ENCODE peak calls at places on chromosomes 12 and 14, in nine cellular contexts. One of them, this sample, is unnamed.

GRCh38 chr12:110937104-110937641 is 16.8 kb upstream of the MYL2 start:
- DNase-seq in non-pigmented ciliary epithelial cell: no peak
- DNase-seq in nephron progenitor cell: peak; percentile 81
- DNase-seq in retina: peak; percentile 90
- DNase-seq in lower lobe of right lung: peak; percentile 75
- DNase-seq in NCI-H510A treated with DMSO at 0.1 percent for 48 hours: peak; percentile 31
- DNase-seq in GM10248: peak; percentile 80
- DNase-seq in stimulated activated CD4-positive, alpha-beta T cell treated with anti-CD3 and anti-CD28 coated beads, Interleukin-15, amount 100 ng/mL, for 1 hour: peak; percentile 50
- DNase-seq in mesenchymal stem cell: peak; percentile 29
- DNase-seq in this sample: peak; percentile 84

GRCh38 chr14:66508846-66509621 is 1.1 kb downstream of the GPHN start:
- DNase-seq in stimulated activated CD4-positive, alpha-beta T cell treated with anti-CD3 and anti-CD28 coated beads, Interleukin-15, amount 100 ng/mL, for 1 hour: peak; percentile 38
- DNase-seq in nephron progenitor cell: peak; percentile 53
- DNase-seq in non-pigmented ciliary epithelial cell: no peak
- DNase-seq in retina: peak; percentile 84
- DNase-seq in NCI-H510A treated with DMSO at 0.1 percent for 48 hours: peak; percentile 23
- DNase-seq in mesenchymal stem cell: peak; percentile 47
- DNase-seq in lower lobe of right lung: peak; percentile 49
- DNase-seq in GM10248: peak; percentile 73
- DNase-seq in this sample: peak; percentile 61

GRCh38 chr12:64042901-64043300 is 179.2 kb downstream of the KICS2 start:
- DNase-seq in retina: no peak
- DNase-seq in stimulated activated CD4-positive, alpha-beta T cell treated with anti-CD3 and anti-CD28 coated beads, Interleukin-15, amount 100 ng/mL, for 1 hour: no peak
- DNase-seq in mesenchymal stem cell: no peak
- DNase-seq in non-pigmented ciliary epithelial cell: no peak
- DNase-seq in GM10248: no peak
- DNase-seq in nephron progenitor cell: no peak
- DNase-seq in NCI-H510A treated with DMSO at 0.1 percent for 48 hours: no peak
- DNase-seq in lower lobe of right lung: no peak
- DNase-seq in this sample: no peak

GRCh38 chr12:122999196-122999946 is 18.9 kb downstream of the ARL6IP4 start:
- DNase-seq in GM10248: no peak
- DNase-seq in mesenchymal stem cell: no peak
- DNase-seq in non-pigmented ciliary epithelial cell: no peak
- DNase-seq in retina: peak; percentile 46
- DNase-seq in stimulated activated CD4-positive, alpha-beta T cell treated with anti-CD3 and anti-CD28 coated beads, Interleukin-15, amount 100 ng/mL, for 1 hour: no peak
- DNase-seq in NCI-H510A treated with DMSO at 0.1 percent for 48 hours: no peak
- DNase-seq in nephron progenitor cell: no peak
- DNase-seq in lower lobe of right lung: no peak
- DNase-seq in this sample: no peak

GRCh38 chr12:52975820-52976573 is 27.1 kb downstream of the KRT18 start:
- DNase-seq in stimulated activated CD4-positive, alpha-beta T cell treated with anti-CD3 and anti-CD28 coated beads, Interleukin-15, amount 100 ng/mL, for 1 hour: no peak
- DNase-seq in non-pigmented ciliary epithelial cell: no peak
- DNase-seq in mesenchymal stem cell: peak; percentile 82
- DNase-seq in nephron progenitor cell: no peak
- DNase-seq in retina: peak; percentile 23
- DNase-seq in GM10248: no peak
- DNase-seq in NCI-H510A treated with DMSO at 0.1 percent for 48 hours: peak; percentile 72
- DNase-seq in lower lobe of right lung: peak; percentile 57
- DNase-seq in this sample: no peak

GRCh38 chr12:17342381-17342961 is 736.5 kb upstream of the LMO3 start:
- DNase-seq in nephron progenitor cell: no peak
- DNase-seq in retina: peak; percentile 13
- DNase-seq in lower lobe of right lung: no peak
- DNase-seq in non-pigmented ciliary epithelial cell: no peak
- DNase-seq in GM10248: no peak
- DNase-seq in NCI-H510A treated with DMSO at 0.1 percent for 48 hours: no peak
- DNase-seq in mesenchymal stem cell: no peak
- DNase-seq in stimulated activated CD4-positive, alpha-beta T cell treated with anti-CD3 and anti-CD28 coated beads, Interleukin-15, amount 100 ng/mL, for 1 hour: no peak
- DNase-seq in this sample: no peak

GRCh38 chr14:82412545-82412944 is 878.9 kb upstream of the SEL1L start:
- DNase-seq in nephron progenitor cell: no peak
- DNase-seq in retina: no peak
- DNase-seq in lower lobe of right lung: no peak
- DNase-seq in non-pigmented ciliary epithelial cell: no peak
- DNase-seq in mesenchymal stem cell: no peak
- DNase-seq in stimulated activated CD4-positive, alpha-beta T cell treated with anti-CD3 and anti-CD28 coated beads, Interleukin-15, amount 100 ng/mL, for 1 hour: no peak
- DNase-seq in GM10248: no peak
- DNase-seq in NCI-H510A treated with DMSO at 0.1 percent for 48 hours: no peak
- DNase-seq in this sample: no peak

GRCh38 chr12:78086553-78087362 is 256.1 kb downstream of the NAV3 start:
- DNase-seq in lower lobe of right lung: no peak
- DNase-seq in nephron progenitor cell: no peak
- DNase-seq in stimulated activated CD4-positive, alpha-beta T cell treated with anti-CD3 and anti-CD28 coated beads, Interleukin-15, amount 100 ng/mL, for 1 hour: no peak
- DNase-seq in GM10248: no peak
- DNase-seq in retina: no peak
- DNase-seq in non-pigmented ciliary epithelial cell: no peak
- DNase-seq in mesenchymal stem cell: no peak
- DNase-seq in NCI-H510A treated with DMSO at 0.1 percent for 48 hours: no peak
- DNase-seq in this sample: no peak

GRCh38 chr14:23707415-23707814 is 71.3 kb downstream of the DHRS2 start:
- DNase-seq in stimulated activated CD4-positive, alpha-beta T cell treated with anti-CD3 and anti-CD28 coated beads, Interleukin-15, amount 100 ng/mL, for 1 hour: no peak
- DNase-seq in retina: no peak
- DNase-seq in mesenchymal stem cell: no peak
- DNase-seq in NCI-H510A treated with DMSO at 0.1 percent for 48 hours: no peak
- DNase-seq in nephron progenitor cell: no peak
- DNase-seq in lower lobe of right lung: no peak
- DNase-seq in GM10248: no peak
- DNase-seq in non-pigmented ciliary epithelial cell: no peak
- DNase-seq in this sample: no peak

GRCh38 chr14:83217492-83217891 is 1683.8 kb upstream of the SEL1L start:
- DNase-seq in retina: no peak
- DNase-seq in NCI-H510A treated with DMSO at 0.1 percent for 48 hours: no peak
- DNase-seq in stimulated activated CD4-positive, alpha-beta T cell treated with anti-CD3 and anti-CD28 coated beads, Interleukin-15, amount 100 ng/mL, for 1 hour: no peak
- DNase-seq in lower lobe of right lung: no peak
- DNase-seq in nephron progenitor cell: no peak
- DNase-seq in non-pigmented ciliary epithelial cell: peak; percentile 63
- DNase-seq in GM10248: no peak
- DNase-seq in mesenchymal stem cell: peak; percentile 90
- DNase-seq in this sample: no peak

GRCh38 chr14:105314287-105315185 is at the start of gene PACS2:
- DNase-seq in GM10248: peak; percentile 98
- DNase-seq in non-pigmented ciliary epithelial cell: no peak
- DNase-seq in stimulated activated CD4-positive, alpha-beta T cell treated with anti-CD3 and anti-CD28 coated beads, Interleukin-15, amount 100 ng/mL, for 1 hour: peak; percentile 73
- DNase-seq in mesenchymal stem cell: peak; percentile 81
- DNase-seq in retina: no peak
- DNase-seq in lower lobe of right lung: peak; percentile 82
- DNase-seq in NCI-H510A treated with DMSO at 0.1 percent for 48 hours: peak; percentile 65
- DNase-seq in nephron progenitor cell: peak; percentile 79
- DNase-seq in this sample: peak; percentile 78

GRCh38 chr14:64880382-64881121 is 845 bp upstream of the SPTB start:
- DNase-seq in non-pigmented ciliary epithelial cell: no peak
- DNase-seq in GM10248: peak; percentile 61
- DNase-seq in nephron progenitor cell: peak; percentile 74
- DNase-seq in mesenchymal stem cell: peak; percentile 19
- DNase-seq in retina: peak; percentile 85
- DNase-seq in stimulated activated CD4-positive, alpha-beta T cell treated with anti-CD3 and anti-CD28 coated beads, Interleukin-15, amount 100 ng/mL, for 1 hour: peak; percentile 46
- DNase-seq in NCI-H510A treated with DMSO at 0.1 percent for 48 hours: peak; percentile 74
- DNase-seq in lower lobe of right lung: peak; percentile 56
- DNase-seq in this sample: peak; percentile 50

GRCh38 chr14:91919814-91920213 is 27.7 kb downstream of the FBLN5 start:
- DNase-seq in nephron progenitor cell: no peak
- DNase-seq in mesenchymal stem cell: no peak
- DNase-seq in NCI-H510A treated with DMSO at 0.1 percent for 48 hours: no peak
- DNase-seq in retina: no peak
- DNase-seq in GM10248: no peak
- DNase-seq in stimulated activated CD4-positive, alpha-beta T cell treated with anti-CD3 and anti-CD28 coated beads, Interleukin-15, amount 100 ng/mL, for 1 hour: no peak
- DNase-seq in non-pigmented ciliary epithelial cell: no peak
- DNase-seq in lower lobe of right lung: no peak
- DNase-seq in this sample: no peak

GRCh38 chr14:98070521-98070920 is 1201.5 kb downstream of the BCL11B start:
- DNase-seq in lower lobe of right lung: no peak
- DNase-seq in non-pigmented ciliary epithelial cell: no peak
- DNase-seq in retina: no peak
- DNase-seq in stimulated activated CD4-positive, alpha-beta T cell treated with anti-CD3 and anti-CD28 coated beads, Interleukin-15, amount 100 ng/mL, for 1 hour: no peak
- DNase-seq in NCI-H510A treated with DMSO at 0.1 percent for 48 hours: no peak
- DNase-seq in GM10248: no peak
- DNase-seq in mesenchymal stem cell: no peak
- DNase-seq in nephron progenitor cell: no peak
- DNase-seq in this sample: no peak

GRCh38 chr12:6607751-6608591 is 792 bp upstream of the CHD4 start:
- DNase-seq in non-pigmented ciliary epithelial cell: no peak
- DNase-seq in retina: peak; percentile 75
- DNase-seq in nephron progenitor cell: peak; percentile 49
- DNase-seq in NCI-H510A treated with DMSO at 0.1 percent for 48 hours: peak; percentile 85
- DNase-seq in mesenchymal stem cell: peak; percentile 52
- DNase-seq in GM10248: peak; percentile 59
- DNase-seq in stimulated activated CD4-positive, alpha-beta T cell treated with anti-CD3 and anti-CD28 coated beads, Interleukin-15, amount 100 ng/mL, for 1 hour: no peak
- DNase-seq in lower lobe of right lung: peak; percentile 75
- DNase-seq in this sample: no peak

GRCh38 chr12:94071258-94071657 is 77.1 kb upstream of the PLXNC1 start:
- DNase-seq in NCI-H510A treated with DMSO at 0.1 percent for 48 hours: no peak
- DNase-seq in stimulated activated CD4-positive, alpha-beta T cell treated with anti-CD3 and anti-CD28 coated beads, Interleukin-15, amount 100 ng/mL, for 1 hour: no peak
- DNase-seq in retina: no peak
- DNase-seq in non-pigmented ciliary epithelial cell: no peak
- DNase-seq in mesenchymal stem cell: no peak
- DNase-seq in GM10248: no peak
- DNase-seq in lower lobe of right lung: no peak
- DNase-seq in nephron progenitor cell: no peak
- DNase-seq in this sample: no peak

GRCh38 chr12:114400925-114401324 is 5.0 kb downstream of the TBX5 start:
- DNase-seq in stimulated activated CD4-positive, alpha-beta T cell treated with anti-CD3 and anti-CD28 coated beads, Interleukin-15, amount 100 ng/mL, for 1 hour: no peak
- DNase-seq in mesenchymal stem cell: no peak
- DNase-seq in non-pigmented ciliary epithelial cell: no peak
- DNase-seq in lower lobe of right lung: no peak
- DNase-seq in NCI-H510A treated with DMSO at 0.1 percent for 48 hours: no peak
- DNase-seq in nephron progenitor cell: no peak
- DNase-seq in retina: peak; percentile 72
- DNase-seq in GM10248: no peak
- DNase-seq in this sample: no peak

GRCh38 chr14:89680156-89680555 is 263.1 kb upstream of the FOXN3 start:
- DNase-seq in GM10248: no peak
- DNase-seq in stimulated activated CD4-positive, alpha-beta T cell treated with anti-CD3 and anti-CD28 coated beads, Interleukin-15, amount 100 ng/mL, for 1 hour: no peak
- DNase-seq in lower lobe of right lung: no peak
- DNase-seq in non-pigmented ciliary epithelial cell: no peak
- DNase-seq in NCI-H510A treated with DMSO at 0.1 percent for 48 hours: no peak
- DNase-seq in mesenchymal stem cell: no peak
- DNase-seq in retina: no peak
- DNase-seq in nephron progenitor cell: no peak
- DNase-seq in this sample: no peak

GRCh38 chr14:69696633-69697557 is 70.0 kb upstream of the SRSF5 start:
- DNase-seq in NCI-H510A treated with DMSO at 0.1 percent for 48 hours: no peak
- DNase-seq in mesenchymal stem cell: peak; percentile 38
- DNase-seq in retina: no peak
- DNase-seq in stimulated activated CD4-positive, alpha-beta T cell treated with anti-CD3 and anti-CD28 coated beads, Interleukin-15, amount 100 ng/mL, for 1 hour: no peak
- DNase-seq in non-pigmented ciliary epithelial cell: no peak
- DNase-seq in nephron progenitor cell: no peak
- DNase-seq in GM10248: no peak
- DNase-seq in lower lobe of right lung: no peak
- DNase-seq in this sample: no peak

GRCh38 chr12:79424109-79424721 is 266.5 kb downstream of the PAWR start:
- DNase-seq in GM10248: no peak
- DNase-seq in lower lobe of right lung: no peak
- DNase-seq in retina: peak; percentile 47
- DNase-seq in stimulated activated CD4-positive, alpha-beta T cell treated with anti-CD3 and anti-CD28 coated beads, Interleukin-15, amount 100 ng/mL, for 1 hour: no peak
- DNase-seq in mesenchymal stem cell: peak; percentile 96
- DNase-seq in nephron progenitor cell: no peak
- DNase-seq in non-pigmented ciliary epithelial cell: peak; percentile 94
- DNase-seq in NCI-H510A treated with DMSO at 0.1 percent for 48 hours: no peak
- DNase-seq in this sample: no peak

GRCh38 chr12:50600364-50600763 is 95.6 kb downstream of the DIP2B start:
- DNase-seq in NCI-H510A treated with DMSO at 0.1 percent for 48 hours: no peak
- DNase-seq in non-pigmented ciliary epithelial cell: no peak
- DNase-seq in GM10248: no peak
- DNase-seq in lower lobe of right lung: no peak
- DNase-seq in stimulated activated CD4-positive, alpha-beta T cell treated with anti-CD3 and anti-CD28 coated beads, Interleukin-15, amount 100 ng/mL, for 1 hour: no peak
- DNase-seq in mesenchymal stem cell: no peak
- DNase-seq in nephron progenitor cell: no peak
- DNase-seq in retina: no peak
- DNase-seq in this sample: no peak

GRCh38 chr12:85575115-85576096 is 260.8 kb downstream of the RASSF9 start:
- DNase-seq in stimulated activated CD4-positive, alpha-beta T cell treated with anti-CD3 and anti-CD28 coated beads, Interleukin-15, amount 100 ng/mL, for 1 hour: no peak
- DNase-seq in mesenchymal stem cell: peak; percentile 69
- DNase-seq in retina: peak; percentile 47
- DNase-seq in GM10248: peak; percentile 44
- DNase-seq in non-pigmented ciliary epithelial cell: peak; percentile 48
- DNase-seq in nephron progenitor cell: peak; percentile 57
- DNase-seq in NCI-H510A treated with DMSO at 0.1 percent for 48 hours: peak; percentile 46
- DNase-seq in lower lobe of right lung: no peak
- DNase-seq in this sample: peak; percentile 54